ENCODE peak calls at places on chromosomes 1 and 21, in nine cellular contexts. P, G, S, X, L, J, H, Y and Q are unnamed samples.

GRCh38 chr1:182786223-182787001 is 3.2 kb upstream of the NPL start:
- DNase-seq in H (peak; percentile 35), P (peak; percentile 70), G (peak; percentile 69), Y (peak; percentile 61), J (peak; percentile 71), S (peak; percentile 71), X (no peak), L (peak; percentile 40), Q (no peak)

GRCh38 chr1:38126970-38127369 is 80.4 kb upstream of the POU3F1 start:
- DNase-seq in Y (no peak), X (no peak), G (no peak), L (no peak), H (no peak), J (no peak), P (no peak), S (no peak), Q (no peak)

GRCh38 chr1:76547916-76548315 is 319.4 kb upstream of the ST6GALNAC5 start:
- DNase-seq in X (no peak), Y (no peak), S (no peak), P (no peak), H (no peak), J (no peak), G (no peak), L (no peak), Q (no peak)

GRCh38 chr1:62746086-62746808 is 37.7 kb upstream of the ATG4C start:
- DNase-seq in X (no peak), G (peak; percentile 70), P (no peak), Y (peak; percentile 31), J (no peak), L (no peak), S (no peak), H (peak; percentile 17), Q (no peak)

GRCh38 chr1:13825033-13825432 is 125.0 kb downstream of the PRDM2 start:
- DNase-seq in X (peak; percentile 15), J (no peak), S (no peak), H (no peak), Y (no peak), L (no peak), G (peak; percentile 10), P (peak; percentile 16), Q (no peak)

GRCh38 chr1:177995369-177995768 is 25.5 kb upstream of the SEC16B start:
- DNase-seq in P (no peak), H (no peak), J (no peak), X (no peak), S (no peak), L (no peak), Y (no peak), G (no peak), Q (no peak)

GRCh38 chr1:28341591-28341990 is 12.8 kb downstream of the MED18 start:
- DNase-seq in L (no peak), X (no peak), H (no peak), Y (no peak), G (peak; percentile 45), J (no peak), S (no peak), P (no peak), Q (no peak)

GRCh38 chr1:110513511-110513910 is 5.5 kb downstream of the KCNA10 start:
- DNase-seq in Y (no peak), J (no peak), S (no peak), L (no peak), P (no peak), G (no peak), X (no peak), H (no peak), Q (no peak)

GRCh38 chr1:34739613-34740012 is 15.2 kb upstream of the GJB5 start:
- DNase-seq in G (no peak), X (no peak), J (no peak), Y (no peak), H (no peak), S (no peak), P (no peak), L (no peak), Q (no peak)

GRCh38 chr1:110674337-110675059 is at the start of gene KCNA3:
- DNase-seq in X (no peak), H (no peak), P (peak; percentile 21), S (peak; percentile 27), G (no peak), L (no peak), Y (no peak), J (no peak), Q (no peak)

GRCh38 chr1:228366062-228366850 is 40.4 kb downstream of the TRIM11 start:
- DNase-seq in Y (no peak), P (no peak), S (peak; percentile 23), L (peak; percentile 20), H (no peak), G (no peak), J (no peak), X (no peak), Q (no peak)

GRCh38 chr1:86865973-86866637 is 47.8 kb downstream of the SELENOF start:
- DNase-seq in H (no peak), L (no peak), P (no peak), S (no peak), J (no peak), Y (no peak), G (no peak), X (no peak), Q (no peak)

GRCh38 chr1:20328201-20328600 is 37.5 kb downstream of the VWA5B1 start:
- DNase-seq in Y (no peak), G (no peak), S (no peak), J (peak; percentile 39), H (no peak), P (no peak), L (no peak), X (no peak), Q (no peak)

GRCh38 chr21:45138199-45139002 is 64.0 kb downstream of the ADARB1 start:
- DNase-seq in J (peak; percentile 85), G (peak; percentile 67), Y (peak; percentile 52), P (peak; percentile 82), X (no peak), S (peak; percentile 64), H (peak; percentile 28), L (peak; percentile 60), Q (no peak)

GRCh38 chr1:32998997-32999396 is 34.4 kb upstream of the RNF19B start:
- DNase-seq in X (no peak), S (peak; percentile 65), J (no peak), L (no peak), G (no peak), H (no peak), Y (no peak), P (peak; percentile 77), Q (no peak)

GRCh38 chr1:34843392-34844251 is 15.9 kb downstream of the SMIM12 start:
- DNase-seq in J (peak; percentile 92), Y (no peak), H (no peak), G (no peak), P (no peak), L (no peak), S (no peak), X (no peak), Q (no peak)

GRCh38 chr1:37794372-37795339 is 1.0 kb downstream of the MANEAL start:
- DNase-seq in P (no peak), L (no peak), S (no peak), J (peak; percentile 48), G (no peak), Y (no peak), X (no peak), H (no peak), Q (no peak)

GRCh38 chr1:173878251-173878650 is 10.1 kb downstream of the ZBTB37 start:
- DNase-seq in L (no peak), S (no peak), X (no peak), G (no peak), H (no peak), Y (no peak), P (no peak), J (no peak), Q (no peak)

GRCh38 chr21:39445339-39446269 is at the start of gene LCA5L:
- DNase-seq in L (peak; percentile 88), G (peak; percentile 81), J (peak; percentile 100), S (peak; percentile 95), H (peak; percentile 70), P (peak; percentile 93), X (peak; percentile 83), Y (peak; percentile 70), Q (peak; percentile 39)
- TF ChIP-seq POLR2A in L (peak; percentile 93), G (peak; percentile 59), J (peak; percentile 92), S (peak; percentile 87), H (peak; percentile 86), P (no peak), X (peak; percentile 37), Y (peak; percentile 77), Q (peak; percentile 62)

DNA sequence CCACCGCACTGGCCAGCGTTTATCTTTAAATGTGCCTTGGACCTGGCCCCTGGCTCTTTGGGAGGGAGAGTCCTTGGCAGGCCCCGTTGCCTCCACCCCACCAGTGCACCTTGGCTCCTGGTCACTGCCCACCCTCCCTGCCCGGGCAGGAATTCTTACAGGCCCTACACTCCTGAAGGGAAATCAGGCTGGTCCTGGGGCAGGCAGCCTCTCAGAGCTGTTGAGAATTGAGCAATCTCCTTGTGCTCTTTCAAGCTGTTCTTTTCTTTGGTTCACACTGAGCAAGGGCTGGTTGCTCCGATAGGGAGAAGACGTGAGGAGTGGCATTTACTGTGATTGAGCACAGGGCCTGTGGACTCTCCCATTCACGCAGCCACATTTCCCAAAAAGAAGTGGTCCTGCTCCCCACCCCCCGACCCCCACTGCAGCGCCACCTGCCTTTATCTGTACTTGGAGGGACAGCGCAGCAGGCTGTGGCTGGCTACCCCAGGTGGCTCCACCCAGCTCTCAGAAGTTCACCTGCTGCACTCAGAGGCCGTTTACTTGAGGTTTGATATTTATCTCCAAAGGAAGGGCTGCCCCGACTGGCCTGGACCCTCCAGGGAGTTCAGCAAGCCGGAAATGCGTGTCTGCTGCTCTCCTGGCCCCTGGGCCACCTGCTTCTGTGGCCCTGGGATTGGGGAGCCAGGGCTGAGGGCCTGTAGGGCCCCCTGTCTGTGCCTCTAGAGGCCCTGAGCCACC is 47.8 kb downstream of the SKI start:
- DNase-seq in G (peak; percentile 49), H (no peak), L (no peak), X (no peak), Y (no peak), J (no peak), P (no peak), S (no peak), Q (no peak)
- H3K4me1 ChIP-seq in G (peaks cover 66% of the 10 kb centered on the region), H (peaks cover 33% of the 10 kb centered on the region), L (peaks cover 84% of the 10 kb centered on the region), X (peaks cover 45% of the 10 kb centered on the region), Y (peaks cover 9% of the 10 kb centered on the region), J (peaks cover 74% of the 10 kb centered on the region), P (peaks cover 22% of the 10 kb centered on the region), S (peaks cover 91% of the 10 kb centered on the region), Q (peaks cover 86% of the 10 kb centered on the region)

DNA sequence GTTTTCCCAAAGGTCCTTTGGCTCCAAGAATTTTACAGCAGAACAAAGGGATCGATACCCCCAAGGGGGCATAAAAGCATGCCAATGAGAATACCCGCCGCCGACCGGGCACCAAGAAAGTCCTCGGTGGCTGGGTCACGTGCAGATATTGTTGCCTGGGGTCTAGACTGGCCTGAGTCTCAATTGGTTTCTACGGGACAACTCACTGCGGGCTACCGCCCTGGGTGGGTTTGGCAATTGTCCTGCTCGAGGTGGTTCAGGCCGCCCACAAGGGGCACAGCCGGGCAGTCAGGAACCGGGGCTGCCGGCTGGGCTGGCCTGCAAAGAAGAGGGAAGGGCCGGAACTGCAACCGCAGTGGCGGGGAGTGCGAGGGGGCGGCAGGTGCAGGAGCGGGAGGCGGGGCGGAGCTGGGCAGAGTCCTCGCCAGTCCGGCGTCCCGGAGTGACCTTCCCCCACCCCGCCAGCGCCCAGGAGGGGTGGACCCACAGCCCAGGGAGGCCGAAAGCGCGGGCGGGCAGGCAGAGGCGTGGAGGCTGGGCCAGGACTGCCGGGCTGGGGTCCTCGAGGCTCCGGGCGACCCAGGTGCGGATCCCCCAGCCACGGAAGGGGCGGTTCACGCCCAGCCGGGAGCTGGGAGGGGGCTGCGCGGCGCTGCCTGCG is 926 bp upstream of the ATP1B1 start:
- DNase-seq in S (peak; percentile 89), Y (no peak), J (peak; percentile 78), P (peak; percentile 86), X (peak; percentile 80), L (peak; percentile 94), G (no peak), H (peak; percentile 70), Q (no peak)
- TF ChIP-seq POLR2A in S (no peak), Y (no peak), J (no peak), P (no peak), X (no peak), L (no peak), G (no peak), H (no peak), Q (no peak)

GRCh38 chr1:211603191-211603701 is 24.3 kb upstream of the SLC30A1 start:
- DNase-seq in L (no peak), G (peak; percentile 50), Y (no peak), H (no peak), J (no peak), P (no peak), S (no peak), X (no peak), Q (no peak)
- H3K4me1 ChIP-seq in L (no peaks in the 10 kb centered on the region), G (peaks cover 3% of the 10 kb centered on the region), Y (peaks cover 8% of the 10 kb centered on the region), H (peaks cover 18% of the 10 kb centered on the region), J (peaks cover 10% of the 10 kb centered on the region), P (peaks cover 4% of the 10 kb centered on the region), S (peaks cover 56% of the 10 kb centered on the region), X (no peaks in the 10 kb centered on the region), Q (peaks cover 24% of the 10 kb centered on the region)